ENCODE peak calls at places on chromosomes 11 and 22, in ten cellular contexts. B is pancreas, K is right lobe of liver, E is upper lobe of right lung, O is lower lobe of right lung, Y is gastrocnemius medialis, V is thyroid gland, P is HCT116, H is tibial artery, N is psoas muscle. I is an unnamed sample.

GRCh38 chr22:20090730-20091240 is 10.7 kb downstream of the DGCR8 start:
- DNase-seq in B (no peak), P (no peak), N (no peak), E (no peak), Y (no peak), O (peak; percentile 13), V (no peak), K (no peak), H (no peak), I (no peak)

GRCh38 chr11:35116762-35117588 is 22.0 kb upstream of the CD44 start:
- DNase-seq in P (no peak), B (peak; percentile 72), H (no peak), O (no peak), N (peak; percentile 52), Y (no peak), K (no peak), V (peak; percentile 13), E (no peak), I (no peak)

GRCh38 chr22:38835888-38836301 is 7.9 kb downstream of the NPTXR start:
- DNase-seq in K (no peak), E (no peak), V (no peak), P (no peak), B (no peak), O (no peak), Y (no peak), H (no peak), N (peak; percentile 39), I (no peak)

GRCh38 chr11:18704698-18705097 is 6.1 kb downstream of the TMEM86A start:
- DNase-seq in B (no peak), K (no peak), N (no peak), V (peak; percentile 66), P (no peak), Y (no peak), H (no peak), E (no peak), O (no peak), I (no peak)

GRCh38 chr22:43014062-43014875 is 680 bp downstream of the PACSIN2 start:
- DNase-seq in Y (peak; percentile 46), O (peak; percentile 73), H (no peak), B (peak; percentile 76), N (peak; percentile 74), P (no peak), E (peak; percentile 81), K (peak; percentile 63), V (peak; percentile 66), I (no peak)

GRCh38 chr11:132704796-132705375 is 827.4 kb downstream of the OPCML start:
- DNase-seq in E (no peak), O (no peak), K (peak; percentile 65), H (no peak), Y (no peak), V (no peak), N (no peak), B (no peak), P (no peak), I (no peak)

GRCh38 chr11:68798221-68798813 is 43.4 kb downstream of the CPT1A start:
- DNase-seq in Y (no peak), E (no peak), P (no peak), V (peak; percentile 15), H (no peak), B (peak; percentile 72), N (peak; percentile 67), O (no peak), K (no peak), I (no peak)

GRCh38 chr11:93921695-93922468 is 71.5 kb upstream of the VSTM5 start:
- DNase-seq in K (peak; percentile 46), P (peak; percentile 60), O (no peak), V (peak; percentile 58), B (no peak), E (no peak), Y (no peak), H (no peak), N (no peak), I (no peak)

GRCh38 chr22:20131593-20131855 is at the start of gene ZDHHC8:
- DNase-seq in P (no peak), H (no peak), Y (no peak), V (peak; percentile 45), B (peak; percentile 78), N (no peak), E (peak; percentile 78), K (no peak), O (no peak), I (no peak)

GRCh38 chr22:48488611-48489456 is 1338.8 kb downstream of the BRD1 start:
- DNase-seq in V (no peak), Y (no peak), N (no peak), B (peak; percentile 51), K (peak; percentile 35), P (no peak), O (no peak), E (peak; percentile 65), H (no peak), I (no peak)

GRCh38 chr22:26446808-26447515 is 17.9 kb downstream of the ASPHD2 start:
- DNase-seq in P (no peak), E (no peak), H (no peak), V (no peak), N (no peak), K (no peak), O (no peak), B (no peak), Y (no peak), I (no peak)

GRCh38 chr11:119745776-119746535 is 17.0 kb upstream of the NECTIN1 start:
- DNase-seq in H (no peak), B (peak; percentile 31), N (no peak), K (no peak), E (peak; percentile 35), O (no peak), V (no peak), P (no peak), Y (no peak), I (no peak)

GRCh38 chr22:44045171-44045570 is 21.1 kb downstream of the PARVB start:
- DNase-seq in B (no peak), P (no peak), V (no peak), N (no peak), H (no peak), K (no peak), O (no peak), E (no peak), Y (no peak), I (no peak)

DNA sequence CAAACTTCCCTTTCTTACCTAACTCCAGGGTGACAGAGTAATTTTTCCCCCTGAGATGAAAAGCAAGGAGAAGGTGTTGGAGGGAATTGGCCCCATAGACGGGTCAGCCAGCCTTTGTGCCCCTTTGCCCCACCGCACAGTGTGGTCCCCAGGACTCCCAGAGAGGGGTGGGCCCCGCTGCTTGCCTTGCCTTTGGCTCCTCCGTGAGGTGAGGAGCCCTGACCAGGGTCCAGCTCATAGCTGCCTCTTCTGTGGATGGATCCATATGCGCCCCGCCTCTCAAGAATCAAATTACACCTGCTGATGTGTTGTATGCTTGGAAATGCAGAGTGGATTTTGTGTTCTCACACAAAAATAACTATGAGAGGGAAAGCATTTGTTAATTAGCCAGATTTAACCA is 27.1 kb upstream of the SORL1-AS1 start:
- DNase-seq in O (no peak), B (no peak), V (no peak), H (no peak), P (no peak), K (no peak), N (no peak), Y (no peak), E (no peak), I (no peak)
- H3K4me1 ChIP-seq in O (peaks cover 29% of the 10 kb centered on the region), B (peaks cover 3% of the 10 kb centered on the region), V (peaks cover 28% of the 10 kb centered on the region), H (peaks cover 7% of the 10 kb centered on the region), P (peaks cover 20% of the 10 kb centered on the region), K (peaks cover 20% of the 10 kb centered on the region), N (no peaks in the 10 kb centered on the region), Y (no peaks in the 10 kb centered on the region), E (peaks cover 13% of the 10 kb centered on the region), I (peaks cover 25% of the 10 kb centered on the region)

GRCh38 chr11:96337541-96338530 is 5.2 kb downstream of the MAML2 start:
- DNase-seq in B (no peak), H (peak; percentile 38), N (no peak), O (no peak), E (no peak), V (no peak), P (no peak), Y (no peak), K (no peak), I (no peak)
- H3K4me3 ChIP-seq in B (peak overlapping the region; percentile 56), H (peak overlapping the region; percentile 73), N (no peak overlapping the region), O (peak overlapping the region; percentile 82), E (peak overlapping the region; percentile 80), V (no peak overlapping the region), P (no peak overlapping the region), Y (no peak overlapping the region), K (no peak overlapping the region), I (no peak overlapping the region)

GRCh38 chr11:106420048-106420665 is 342.7 kb downstream of the AASDHPPT start:
- DNase-seq in V (no peak), O (no peak), Y (no peak), B (no peak), P (no peak), E (no peak), N (no peak), H (no peak), K (no peak), I (no peak)
- H3K27ac ChIP-seq in V (no peak overlapping the region), O (no peak overlapping the region), Y (no peak overlapping the region), B (no peak overlapping the region), P (no peak overlapping the region), E (no peak overlapping the region), N (no peak overlapping the region), H (no peak overlapping the region), K (no peak overlapping the region), I (no peak overlapping the region)

GRCh38 chr22:46582281-46582811 is 37.8 kb upstream of the GRAMD4 start:
- DNase-seq in K (peak; percentile 46), V (no peak), P (no peak), E (peak; percentile 66), O (peak; percentile 54), N (peak; percentile 48), Y (no peak), H (no peak), B (peak; percentile 49), I (peak; percentile 54)

GRCh38 chr22:46579751-46580449 is 40.3 kb upstream of the GRAMD4 start:
- DNase-seq in V (peak; percentile 27), O (no peak), K (peak; percentile 43), H (no peak), Y (no peak), P (no peak), E (peak; percentile 63), B (peak; percentile 49), N (peak; percentile 52), I (peak; percentile 26)

GRCh38 chr22:46581580-46582244 is 38.5 kb upstream of the GRAMD4 start:
- DNase-seq in B (peak; percentile 52), O (peak; percentile 53), H (no peak), P (no peak), K (peak; percentile 46), V (no peak), E (peak; percentile 67), Y (peak; percentile 36), N (peak; percentile 75), I (peak; percentile 56)

GRCh38 chr22:46578824-46579561 is 41.2 kb upstream of the GRAMD4 start:
- DNase-seq in O (peak; percentile 63), Y (peak; percentile 79), E (peak; percentile 81), H (peak; percentile 67), P (no peak), N (peak; percentile 80), V (peak; percentile 93), K (peak; percentile 71), B (peak; percentile 71), I (peak; percentile 55)

GRCh38 chr22:46580940-46581579 is 39.1 kb upstream of the GRAMD4 start:
- DNase-seq in K (no peak), O (peak; percentile 28), H (no peak), B (peak; percentile 21), V (no peak), P (no peak), E (no peak), N (peak; percentile 46), Y (no peak), I (peak; percentile 18)
- H3K4me1 ChIP-seq in K (peaks cover 52% of the 10 kb centered on the region), O (peaks cover 71% of the 10 kb centered on the region), H (peaks cover 32% of the 10 kb centered on the region), B (peaks cover 48% of the 10 kb centered on the region), V (peaks cover 61% of the 10 kb centered on the region), P (peaks cover 36% of the 10 kb centered on the region), E (peaks cover 59% of the 10 kb centered on the region), N (peaks cover 52% of the 10 kb centered on the region), Y (peaks cover 55% of the 10 kb centered on the region), I (peaks cover 6% of the 10 kb centered on the region)